ENCODE peak calls at places on chromosomes 1 and 21, in six cellular contexts. T is lower leg skin; S is right lobe of liver; D is suprapubic skin; F is SK-N-SH; W is effector memory CD8-positive, alpha-beta T cell. L is an unnamed sample.

GRCh38 chr1:171210355-171210754 is 25.3 kb downstream of the FMO2 start:
- DNase-seq in T (no peak), S (no peak), D (no peak), F (no peak), W (no peak), L (no peak)

GRCh38 chr21:16605588-16605987 is 875.8 kb downstream of the USP25 start:
- DNase-seq in T (no peak), S (no peak), D (no peak), F (peak; percentile 56), W (no peak), L (no peak)

GRCh38 chr1:181187596-181188126 is 99.2 kb downstream of the IER5 start:
- DNase-seq in T (peak; percentile 52), S (no peak), D (no peak), F (no peak), W (no peak), L (no peak)

GRCh38 chr1:64885648-64886047 is 80.7 kb downstream of the JAK1 start:
- DNase-seq in T (no peak), S (no peak), D (no peak), F (no peak), W (no peak), L (no peak)

GRCh38 chr1:211734791-211735190 is 59.4 kb upstream of the NEK2 start:
- DNase-seq in T (no peak), S (no peak), D (no peak), F (no peak), W (no peak), L (no peak)

GRCh38 chr1:105087496-105087895 is 1337.8 kb downstream of the AMY1C start:
- DNase-seq in T (no peak), S (no peak), D (no peak), F (no peak), W (no peak), L (no peak)

GRCh38 chr1:186374313-186375151 is 521 bp downstream of the TPR start:
- DNase-seq in T (no peak), S (peak; percentile 62), D (no peak), F (peak; percentile 31), W (peak; percentile 15), L (peak; percentile 19)

GRCh38 chr1:156885314-156885713 is 8.2 kb upstream of the PEAR1 start:
- DNase-seq in T (no peak), S (no peak), D (no peak), F (no peak), W (no peak), L (no peak)

GRCh38 chr1:55200667-55201066 is 14.5 kb downstream of the USP24 start:
- DNase-seq in T (no peak), S (no peak), D (no peak), F (no peak), W (no peak), L (no peak)

GRCh38 chr1:28170036-28170596 is 6.4 kb downstream of the PTAFR start:
- DNase-seq in T (no peak), S (no peak), D (no peak), F (no peak), W (no peak), L (no peak)